ENCODE peak calls at places on chromosomes 13 and 19, in nine cellular contexts. A, B, Z, C, T, P, N, Q and J are unnamed samples.
A peak's percentile ranks its signal among the peaks of the same experiment; 100 is the strongest.

GRCh38 chr13:101326710-101327109 is 89.6 kb downstream of the NALCN start:
- DNase-seq in P (no peak), Z (no peak), T (no peak), B (no peak), N (no peak), A (no peak), C (no peak), Q (no peak), J (no peak)

GRCh38 chr19:29013988-29014387 is 199.0 kb downstream of the UQCRFS1 start:
- DNase-seq in C (no peak), T (no peak), P (no peak), N (no peak), B (no peak), A (no peak), Q (no peak), Z (no peak), J (no peak)

GRCh38 chr13:46213242-46213641 is 1.5 kb downstream of the LRRC63 start:
- DNase-seq in Z (no peak), A (no peak), C (no peak), T (no peak), P (no peak), N (no peak), B (no peak), Q (no peak), J (no peak)

GRCh38 chr13:75236774-75237173 is 245.2 kb downstream of the TBC1D4 start:
- DNase-seq in B (no peak), P (no peak), A (no peak), N (no peak), Q (no peak), Z (no peak), C (no peak), T (no peak), J (no peak)

GRCh38 chr13:23510979-23511735 is 59.1 kb upstream of the TNFRSF19 start:
- DNase-seq in B (peak; percentile 54), N (no peak), T (no peak), Z (no peak), C (no peak), A (no peak), P (no peak), Q (no peak), J (peak; percentile 51)

GRCh38 chr13:43122706-43123268 is 99.4 kb downstream of the DNAJC15 start:
- DNase-seq in P (no peak), C (no peak), N (no peak), A (no peak), Z (no peak), B (peak; percentile 34), T (no peak), Q (no peak), J (no peak)

GRCh38 chr13:105363747-105364177 is 1171.7 kb downstream of the EFNB2 start:
- DNase-seq in C (no peak), N (no peak), T (no peak), Q (no peak), P (no peak), B (peak; percentile 20), A (no peak), Z (no peak), J (peak; percentile 96)

GRCh38 chr13:52371736-52372247 is 34.2 kb downstream of the THSD1 start:
- DNase-seq in Z (no peak), N (no peak), C (no peak), P (no peak), Q (no peak), A (no peak), B (peak; percentile 20), T (no peak), J (peak; percentile 12)

GRCh38 chr19:36149673-36150406 is 2.4 kb downstream of the COX7A1 start:
- DNase-seq in Q (no peak), B (no peak), N (no peak), P (no peak), T (peak; percentile 48), A (no peak), Z (no peak), C (no peak), J (no peak)

GRCh38 chr13:84443463-84443862 is 561.2 kb upstream of the SLITRK1 start:
- DNase-seq in P (no peak), A (no peak), T (no peak), Q (no peak), N (no peak), C (no peak), Z (no peak), B (no peak), J (no peak)

GRCh38 chr13:103282571-103283450 is 216.6 kb upstream of the SLC10A2 start:
- DNase-seq in N (no peak), Q (no peak), P (no peak), T (no peak), Z (no peak), B (no peak), A (no peak), C (no peak), J (no peak)

GRCh38 chr19:5711025-5711424 is 8.9 kb downstream of the LONP1 start:
- DNase-seq in A (no peak), T (no peak), Z (no peak), N (no peak), C (no peak), B (no peak), P (no peak), Q (no peak), J (no peak)

GRCh38 chr13:74586839-74587238 is 452.6 kb upstream of the KLF12 start:
- DNase-seq in C (no peak), B (no peak), T (no peak), P (no peak), A (no peak), Q (no peak), N (no peak), Z (no peak), J (no peak)

GRCh38 chr13:113920606-113921306 is 53.1 kb downstream of the C13orf46 start:
- DNase-seq in C (no peak), P (no peak), T (no peak), B (no peak), Z (no peak), Q (no peak), N (no peak), A (no peak), J (no peak)

GRCh38 chr13:79735228-79735627 is 254.3 kb downstream of the NDFIP2 start:
- DNase-seq in T (no peak), Q (no peak), Z (no peak), P (no peak), C (no peak), N (no peak), B (no peak), A (no peak), J (no peak)

GRCh38 chr19:40862785-40863184 is 12.5 kb upstream of the CYP2A6 start:
- DNase-seq in A (no peak), Z (no peak), P (no peak), C (no peak), T (no peak), N (no peak), Q (no peak), B (no peak), J (no peak)

GRCh38 chr13:44373601-44374347 is at the start of gene SERP2:
- DNase-seq in A (no peak), P (peak; percentile 56), N (peak; percentile 90), Q (no peak), T (peak; percentile 66), C (no peak), Z (peak; percentile 70), B (peak; percentile 84), J (peak; percentile 2)

GRCh38 chr13:50060718-50061117 is 45.5 kb downstream of the KCNRG start:
- DNase-seq in A (no peak), B (no peak), Q (no peak), Z (no peak), P (no peak), T (no peak), C (no peak), N (no peak), J (no peak)

GRCh38 chr13:113759525-113760137 is 605 bp downstream of the TMEM255B start:
- DNase-seq in T (peak; percentile 56), Q (no peak), Z (peak; percentile 63), A (no peak), C (no peak), N (no peak), B (peak; percentile 58), P (peak; percentile 38), J (no peak)

GRCh38 chr19:10695401-10696398 is 5.5 kb upstream of the QTRT1 start:
- DNase-seq in P (peak; percentile 78), Z (peak; percentile 97), B (peak; percentile 100), T (peak; percentile 96), Q (peak; percentile 78), A (peak; percentile 72), N (peak; percentile 98), C (peak; percentile 83), J (peak; percentile 99)

GRCh38 chr19:46863818-46864629 is 3.2 kb downstream of the ARHGAP35 start:
- DNase-seq in C (no peak), T (no peak), A (no peak), B (peak; percentile 82), N (peak; percentile 66), Q (no peak), Z (peak; percentile 73), P (peak; percentile 12), J (peak; percentile 76)

GRCh38 chr13:55560331-55560730 is 1580.4 kb upstream of the PRR20A start:
- DNase-seq in B (no peak), Q (no peak), Z (no peak), N (no peak), P (no peak), A (no peak), C (no peak), T (no peak), J (no peak)

GRCh38 chr19:16087940-16088339 is 11.6 kb downstream of the TPM4 start:
- DNase-seq in Q (no peak), N (no peak), T (no peak), A (no peak), C (no peak), Z (no peak), B (no peak), P (no peak), J (no peak)
- H3K4me1 ChIP-seq in Q (peaks cover 26% of the 10 kb centered on the region), N (no peaks in the 10 kb centered on the region), T (no peaks in the 10 kb centered on the region), A (peaks cover 63% of the 10 kb centered on the region), C (peaks cover 36% of the 10 kb centered on the region), Z (peaks cover 55% of the 10 kb centered on the region), B (no peaks in the 10 kb centered on the region), P (peaks cover 25% of the 10 kb centered on the region), J (peaks cover 6% of the 10 kb centered on the region)

DNA sequence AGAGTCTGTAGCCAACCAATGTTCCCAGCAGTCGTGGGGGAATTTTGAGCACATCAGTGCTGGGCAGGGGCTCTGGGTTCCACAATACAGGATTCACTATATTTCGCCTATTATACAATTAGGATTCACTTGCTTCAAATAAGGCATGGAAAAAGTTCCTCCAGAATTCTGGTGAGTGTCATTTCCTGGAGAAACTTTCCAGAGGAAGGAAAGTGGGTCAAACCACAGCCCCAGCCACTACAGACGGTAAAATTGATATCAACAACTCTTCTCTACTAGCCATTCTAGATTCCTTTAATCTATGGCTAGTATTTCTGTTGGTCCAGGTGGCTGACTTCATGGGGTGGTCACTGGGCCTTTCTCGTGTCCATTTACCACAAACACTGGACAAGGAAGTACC is 10.5 kb downstream of the MYCBP2 start:
- DNase-seq in Z (no peak), Q (no peak), P (no peak), A (no peak), N (no peak), C (no peak), B (no peak), T (no peak), J (no peak)
- H3K4me1 ChIP-seq in Z (peaks cover 21% of the 10 kb centered on the region), Q (peaks cover 68% of the 10 kb centered on the region), P (no peaks in the 10 kb centered on the region), A (peaks cover 43% of the 10 kb centered on the region), N (no peaks in the 10 kb centered on the region), C (peaks cover 77% of the 10 kb centered on the region), B (peaks cover 13% of the 10 kb centered on the region), T (no peaks in the 10 kb centered on the region), J (no peaks in the 10 kb centered on the region)

GRCh38 chr19:13015361-13016231 is 20.3 kb downstream of the NFIX start:
- DNase-seq in N (peak; percentile 69), Q (no peak), C (no peak), Z (no peak), A (no peak), P (peak; percentile 39), T (no peak), B (peak; percentile 62), J (peak; percentile 40)
- H3K4me1 ChIP-seq in N (peaks cover 8% of the 10 kb centered on the region), Q (peaks cover 31% of the 10 kb centered on the region), C (peaks cover 19% of the 10 kb centered on the region), Z (peaks cover 65% of the 10 kb centered on the region), A (peaks cover 95% of the 10 kb centered on the region), P (peaks cover 25% of the 10 kb centered on the region), T (peaks cover 2% of the 10 kb centered on the region), B (peaks cover 24% of the 10 kb centered on the region), J (peaks cover 35% of the 10 kb centered on the region)

GRCh38 chr19:2167896-2168618 is 4.3 kb downstream of the DOT1L start:
- DNase-seq in Q (no peak), N (no peak), Z (peak; percentile 87), C (no peak), P (peak; percentile 59), B (no peak), A (peak; percentile 71), T (peak; percentile 89), J (no peak)
- H3K4me1 ChIP-seq in Q (peaks cover 45% of the 10 kb centered on the region), N (peaks cover 9% of the 10 kb centered on the region), Z (peaks cover 67% of the 10 kb centered on the region), C (peaks cover 65% of the 10 kb centered on the region), P (peaks cover 26% of the 10 kb centered on the region), B (peaks cover 33% of the 10 kb centered on the region), A (peaks cover 60% of the 10 kb centered on the region), T (peaks cover 4% of the 10 kb centered on the region), J (peaks cover 38% of the 10 kb centered on the region)